ENCODE peak calls at places on chromosomes 5 and 9, in six cellular contexts. Y is mammary epithelial cell, W is GM20000, U is IMR-90, B is GM13977, Z is hepatocyte. O is an unnamed sample.

GRCh38 chr5:16819522-16820167 is 116.4 kb downstream of the MYO10 start:
- DNase-seq in W (no peak), U (peak), B (no peak), Y (peak), Z (no peak), O (no peak)

GRCh38 chr5:112348915-112349314 is 70.2 kb downstream of the EPB41L4A start:
- DNase-seq in W (no peak), B (no peak), Y (no peak), U (no peak), Z (no peak), O (no peak)

GRCh38 chr5:102385365-102385764 is 89.3 kb upstream of the SLCO4C1 start:
- DNase-seq in W (no peak), U (no peak), Z (no peak), Y (no peak), B (no peak), O (no peak)

GRCh38 chr5:160075073-160075472 is 44.2 kb downstream of the PWWP2A start:
- DNase-seq in Y (no peak), Z (no peak), U (peak), B (no peak), W (no peak), O (no peak)

GRCh38 chr5:179533907-179534306 is 16.4 kb upstream of the RUFY1 start:
- DNase-seq in Z (no peak), Y (no peak), U (no peak), W (no peak), B (peak), O (no peak)

GRCh38 chr5:127015716-127016115 is 14.6 kb downstream of the MARCHF3 start:
- DNase-seq in W (no peak), Z (no peak), B (no peak), U (no peak), Y (no peak), O (no peak)

GRCh38 chr9:121861501-121862180 is 210.2 kb downstream of the DAB2IP start:
- DNase-seq in Z (peak), U (no peak), B (peak), W (peak), Y (no peak), O (peak)

GRCh38 chr5:139141841-139142240 is 56.3 kb downstream of the SIL1 start:
- DNase-seq in U (peak), W (no peak), Z (peak), Y (peak), B (no peak), O (no peak)

GRCh38 chr5:170216262-170216864 is 16.4 kb upstream of the C5orf58 start:
- DNase-seq in Z (peak), Y (peak), B (no peak), U (peak), W (peak), O (peak)

GRCh38 chr5:71932649-71933338 is 174.5 kb upstream of the MAP1B start:
- DNase-seq in Y (no peak), U (peak), Z (peak), B (no peak), W (no peak), O (peak)

GRCh38 chr5:111563041-111563822 is 50.9 kb upstream of the STARD4 start:
- DNase-seq in B (no peak), Y (no peak), Z (peak), W (no peak), U (peak), O (no peak)

GRCh38 chr5:172548311-172548731 is 92.7 kb upstream of the NEURL1B start:
- DNase-seq in W (no peak), U (no peak), Z (no peak), Y (no peak), B (no peak), O (no peak)

GRCh38 chr9:89635007-89635742 is 30.4 kb downstream of the GADD45G start:
- DNase-seq in Y (peak), W (no peak), B (no peak), U (peak), Z (no peak), O (no peak)

GRCh38 chr5:169567079-169567478 is 16.5 kb upstream of the SPDL1 start:
- DNase-seq in U (peak), Z (peak), Y (peak), B (no peak), W (no peak), O (no peak)

GRCh38 chr9:125649826-125650225 is 57.2 kb downstream of the MAPKAP1 start:
- DNase-seq in Y (peak), U (no peak), Z (no peak), W (no peak), B (no peak), O (no peak)

GRCh38 chr9:15642369-15642962 is 89.6 kb downstream of the CCDC171 start:
- DNase-seq in W (peak), Z (peak), B (peak), Y (peak), U (peak), O (no peak)

GRCh38 chr5:82421119-82421518 is 143.0 kb upstream of the RPS23 start:
- DNase-seq in B (no peak), W (no peak), U (peak), Z (no peak), Y (peak), O (peak)

GRCh38 chr5:178113141-178113787 is at the start of gene N4BP3:
- DNase-seq in Y (peak), U (peak), B (peak), W (peak), Z (peak), O (peak)

GRCh38 chr5:107331882-107332281 is 338.9 kb downstream of the EFNA5 start:
- DNase-seq in U (no peak), W (no peak), Y (peak), B (no peak), Z (no peak), O (peak)

GRCh38 chr5:140346348-140347221 is at the start of gene HBEGF:
- DNase-seq in U (peak), W (peak), Y (peak), Z (peak), B (peak), O (peak)

GRCh38 chr5:111386832-111387162 is 125.5 kb downstream of the STARD4 start:
- DNase-seq in U (no peak), B (no peak), W (no peak), Z (no peak), Y (no peak), O (no peak)

GRCh38 chr5:76401801-76402250 is 1.3 kb upstream of the IQGAP2 start:
- DNase-seq in B (peak), Y (no peak), Z (no peak), W (peak), U (no peak), O (no peak)

GRCh38 chr5:42858031-42858643 is 46.4 kb upstream of the SELENOP start:
- DNase-seq in U (no peak), Y (peak), Z (no peak), B (no peak), W (no peak), O (peak)

GRCh38 chr5:172841-173251 is 18.4 kb upstream of the LRRC14B start:
- DNase-seq in W (no peak), Y (no peak), Z (no peak), B (no peak), U (no peak), O (no peak)

GRCh38 chr5:138955672-138956295 is 80.6 kb upstream of the LRRTM2 start:
- DNase-seq in U (no peak), B (no peak), Y (no peak), Z (no peak), W (no peak), O (no peak)

GRCh38 chr5:139141410-139141809 is 56.8 kb downstream of the SIL1 start:
- DNase-seq in Y (no peak), W (no peak), U (no peak), B (no peak), Z (no peak), O (no peak)

GRCh38 chr9:121472361-121472910 is 27.2 kb downstream of the GGTA1 start:
- DNase-seq in Y (no peak), B (no peak), U (no peak), W (no peak), Z (no peak), O (no peak)

GRCh38 chr9:88378317-88378716 is 9.9 kb upstream of the SPIN1 start:
- DNase-seq in Z (peak), B (no peak), Y (no peak), U (peak), W (no peak), O (no peak)

GRCh38 chr5:14379739-14380497 is 201.7 kb upstream of the OTULINL start:
- DNase-seq in Z (no peak), Y (no peak), W (no peak), U (no peak), B (no peak), O (no peak)

GRCh38 chr5:122030251-122030650 is 47.8 kb downstream of the LOX start:
- DNase-seq in B (no peak), Y (no peak), U (no peak), W (no peak), Z (peak), O (no peak)
- TF ChIP-seq CTCF in B (no peak), Y (no peak), U (no peak), W (no peak), Z (peak), O (no peak)

GRCh38 chr5:39986614-39987013 is 561.8 kb upstream of the DAB2 start:
- DNase-seq in W (no peak), Y (no peak), U (no peak), Z (no peak), B (no peak), O (no peak)
- TF ChIP-seq CTCF in W (no peak), Y (peak), U (no peak), Z (no peak), B (no peak), O (no peak)

DNA sequence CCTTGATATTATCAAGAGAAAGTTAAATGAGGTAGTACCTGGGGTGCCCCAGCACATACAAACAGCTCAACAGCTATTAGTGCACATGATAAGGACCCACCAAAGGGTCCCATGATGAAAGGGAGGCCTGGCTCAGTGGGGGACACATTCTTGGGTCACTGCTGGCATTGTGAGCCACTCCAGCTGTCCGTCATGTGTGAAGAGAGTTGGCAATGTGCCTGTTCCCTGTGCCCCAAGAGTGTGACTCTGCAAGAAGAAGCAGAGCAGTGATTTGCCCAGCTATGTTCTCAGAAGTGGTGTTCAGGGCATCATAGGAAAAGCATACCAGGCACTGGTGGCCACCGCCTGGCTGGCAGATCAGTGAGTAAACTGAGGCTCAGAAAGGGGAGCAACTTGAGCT is 37.1 kb upstream of the TDRD7 start:
- DNase-seq in B (no peak), Z (no peak), W (no peak), Y (no peak), U (no peak), O (no peak)
- TF ChIP-seq CTCF in B (no peak), Z (no peak), W (no peak), Y (no peak), U (no peak), O (no peak)

DNA sequence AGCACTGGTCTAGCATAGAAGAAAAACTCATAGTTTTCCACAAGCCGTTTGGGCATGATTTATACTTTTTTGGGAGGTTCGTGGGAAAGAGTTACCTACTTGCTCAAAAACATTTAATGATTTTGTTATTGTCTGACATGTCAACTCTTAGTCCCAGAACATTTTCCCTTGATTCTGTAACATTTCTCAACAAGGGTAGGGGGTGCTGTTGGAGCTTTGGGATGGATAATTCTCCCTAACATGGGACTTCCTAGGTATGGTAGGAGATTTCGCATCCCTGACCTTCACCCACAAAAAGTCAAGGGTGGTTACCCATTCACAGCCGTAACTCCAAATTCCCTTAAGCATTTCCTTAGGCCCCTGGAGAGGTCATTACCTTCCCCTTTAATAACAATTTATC is 378.0 kb downstream of the YTHDC2 start:
- DNase-seq in W (no peak), Y (no peak), Z (no peak), B (no peak), U (no peak), O (no peak)
- TF ChIP-seq CTCF in W (no peak), Y (no peak), Z (no peak), B (no peak), U (no peak), O (no peak)

GRCh38 chr9:94603259-94603776 is 9.7 kb upstream of the FBP2 start:
- DNase-seq in U (peak), B (peak), Z (peak), Y (peak), W (peak), O (peak)
- TF ChIP-seq CTCF in U (peak), B (peak), Z (peak), Y (peak), W (peak), O (peak)

DNA sequence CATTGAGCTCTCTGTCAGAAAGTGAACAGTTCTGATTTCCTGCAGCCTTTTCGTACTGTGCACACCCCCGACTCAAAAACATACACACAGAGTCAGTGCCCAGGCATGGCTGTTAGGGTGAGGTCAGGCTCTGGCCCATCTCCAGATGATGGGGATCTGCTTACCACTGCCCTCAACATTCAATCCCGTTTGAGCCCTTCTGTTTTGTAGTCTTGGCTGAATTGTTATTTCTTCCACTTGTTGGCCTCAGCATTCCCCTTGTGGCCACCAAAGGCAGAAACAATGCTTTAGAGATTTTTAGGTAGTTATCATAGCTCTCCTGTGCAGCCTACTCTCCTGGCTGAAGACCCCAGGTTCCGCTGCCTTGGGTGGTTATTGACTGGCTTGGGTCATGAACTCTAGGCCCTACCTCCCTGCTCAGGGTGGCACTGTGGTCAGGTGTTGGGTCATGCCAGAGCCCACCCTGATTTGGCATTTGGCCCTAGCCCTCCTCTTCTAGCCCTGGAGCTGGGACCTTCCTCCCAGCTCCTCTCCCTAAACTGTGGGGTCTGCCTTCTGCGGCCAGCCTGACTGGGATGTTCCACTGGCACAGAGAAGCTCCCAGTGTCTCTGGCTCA is 7.8 kb upstream of the MYOZ3 start:
- DNase-seq in Z (no peak), W (no peak), B (no peak), Y (no peak), U (peak), O (no peak)
- TF ChIP-seq CTCF in Z (peak), W (no peak), B (no peak), Y (peak), U (peak), O (no peak)

GRCh38 chr5:74934949-74935751 is 69.0 kb upstream of the FAM169A start:
- DNase-seq in B (peak), Y (peak), U (peak), Z (peak), W (peak), O (peak)
- TF ChIP-seq CTCF in B (peak), Y (peak), U (peak), Z (peak), W (no peak), O (peak)

GRCh38 chr5:11656940-11657339 is 247.3 kb downstream of the CTNND2 start:
- DNase-seq in U (no peak), Z (no peak), W (no peak), B (no peak), Y (no peak), O (no peak)
- TF ChIP-seq CTCF in U (no peak), Z (no peak), W (no peak), B (no peak), Y (no peak), O (no peak)

DNA sequence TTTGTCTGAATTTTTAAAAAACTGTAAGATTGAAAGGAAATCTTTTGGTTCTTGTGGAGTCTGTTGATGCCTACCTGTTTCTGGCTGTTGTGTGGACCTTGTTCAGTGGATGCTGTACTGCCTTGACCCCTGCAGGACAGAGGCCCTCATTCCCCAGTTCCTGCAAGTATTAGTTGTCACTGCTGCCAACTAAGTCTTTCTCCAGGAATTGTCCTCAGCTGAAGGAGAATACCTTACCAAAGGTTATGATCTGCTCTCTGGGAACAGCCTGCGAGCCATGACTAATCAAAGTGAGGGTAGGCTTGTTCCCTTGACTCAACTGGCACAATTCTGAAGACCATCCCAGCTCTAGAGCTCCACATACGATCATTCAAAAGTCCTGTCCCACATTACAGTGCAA is 145.3 kb upstream of the FST start:
- DNase-seq in W (no peak), Y (peak), B (no peak), U (peak), Z (peak), O (peak)
- TF ChIP-seq CTCF in W (no peak), Y (peak), B (no peak), U (peak), Z (peak), O (no peak)